ENCODE peak calls at places on chromosomes 12 and 14, in eight cellular contexts. J is cardiac fibroblast; N is central memory CD8-positive, alpha-beta T cell; P is neural crest cell; O is iPS-NIHi11; M is HTR-8/SVneo; E is dorsolateral prefrontal cortex; G is activated T-cell treated with anti-CD3 and anti-CD28 coated beads, Interleukin-2, amount 50 U/mL, for 72 hours. C is an unnamed sample.

GRCh38 chr12:3896851-3897351 is 23.7 kb upstream of the PARP11 start:
- DNase-seq in E (no peak), O (no peak), J (peak; percentile 8), G (no peak), M (no peak), P (no peak), N (no peak), C (no peak)

GRCh38 chr12:91222746-91223145 is 40.1 kb upstream of the DCN start:
- DNase-seq in E (no peak), O (no peak), M (no peak), G (no peak), N (no peak), P (no peak), J (peak; percentile 88), C (no peak)

GRCh38 chr12:59904874-59905521 is 309.2 kb downstream of the SLC16A7 start:
- DNase-seq in M (peak; percentile 1), E (no peak), G (no peak), N (no peak), O (no peak), J (peak; percentile 14), P (no peak), C (no peak)

GRCh38 chr12:31339831-31340622 is 14.1 kb upstream of the SINHCAF start:
- DNase-seq in E (no peak), G (no peak), M (no peak), P (no peak), J (no peak), N (no peak), O (peak; percentile 44), C (no peak)

GRCh38 chr14:99296517-99296916 is 24.5 kb upstream of the BCL11B start:
- DNase-seq in J (no peak), M (no peak), P (no peak), O (no peak), G (no peak), N (no peak), E (no peak), C (no peak)

GRCh38 chr12:92275443-92276154 is 130.0 kb upstream of the BTG1 start:
- DNase-seq in O (no peak), N (no peak), G (no peak), E (no peak), J (no peak), P (no peak), M (no peak), C (no peak)

GRCh38 chr14:94926176-94926575 is 156.3 kb upstream of the GSC start:
- DNase-seq in O (no peak), P (no peak), J (no peak), N (no peak), G (no peak), E (no peak), M (no peak), C (no peak)

GRCh38 chr12:55707841-55708694 is at the start of gene ITGA7:
- DNase-seq in E (peak; percentile 82), J (no peak), O (peak; percentile 98), P (peak; percentile 83), G (peak; percentile 78), M (peak; percentile 84), N (no peak), C (peak; percentile 31)

GRCh38 chr12:119096429-119097202 is 82.1 kb upstream of the HSPB8 start:
- DNase-seq in P (no peak), G (no peak), N (no peak), J (no peak), E (peak; percentile 28), M (no peak), O (peak; percentile 51), C (no peak)

GRCh38 chr14:73460691-73461127 is 2.4 kb upstream of the NUMB start:
- DNase-seq in E (peak; percentile 58), O (no peak), G (no peak), P (no peak), N (no peak), J (peak; percentile 86), M (no peak), C (no peak)

GRCh38 chr14:91303091-91303923 is 58.8 kb upstream of the GPR68 start:
- DNase-seq in G (peak; percentile 86), M (no peak), P (no peak), O (peak; percentile 96), J (peak; percentile 9), N (no peak), E (no peak), C (no peak)

GRCh38 chr14:48914382-48914781 is 671.8 kb downstream of the RPS29 start:
- DNase-seq in P (no peak), N (no peak), O (no peak), E (no peak), J (no peak), M (no peak), G (no peak), C (no peak)

GRCh38 chr12:116171549-116171948 is 105.9 kb downstream of the MED13L start:
- DNase-seq in N (no peak), E (no peak), G (no peak), J (peak; percentile 55), M (no peak), P (no peak), O (no peak), C (no peak)

GRCh38 chr12:56158029-56158925 is at the start of gene MYL6:
- DNase-seq in G (peak; percentile 95), M (peak; percentile 95), J (peak; percentile 99), P (peak; percentile 81), E (peak; percentile 99), N (peak; percentile 82), O (peak; percentile 90), C (peak; percentile 90)

C was measured in naive B cell.